ENCODE peak calls at places on chromosomes 12 and 14, in four cellular contexts. C is uterus, I is adrenal gland, H is right atrium auricular region. U is an unnamed sample.

GRCh38 chr14:39957290-39957689 is 525.1 kb upstream of the FBXO33 start:
- DNase-seq in I (no peak), H (no peak), C (no peak), U (no peak)

GRCh38 chr12:28543021-28543890 is 353.0 kb downstream of the CCDC91 start:
- DNase-seq in I (no peak), H (no peak), C (no peak), U (no peak)

GRCh38 chr12:113781415-113782198 is 184.5 kb downstream of the RBM19 start:
- DNase-seq in H (no peak), C (no peak), I (no peak), U (no peak)

GRCh38 chr14:35456261-35456660 is 51.7 kb upstream of the NFKBIA start:
- DNase-seq in I (no peak), C (no peak), H (no peak), U (no peak)

GRCh38 chr12:22321620-22322019 is 12.9 kb downstream of the ST8SIA1 start:
- DNase-seq in C (no peak), H (no peak), I (no peak), U (no peak)

GRCh38 chr12:57609091-57609780 is 2.0 kb upstream of the ARHGEF25 start:
- DNase-seq in C (peak; percentile 38), I (no peak), H (no peak), U (peak; percentile 71)

GRCh38 chr14:96408608-96409007 is 16.7 kb downstream of the AK7 start:
- DNase-seq in I (no peak), H (no peak), C (no peak), U (no peak)

GRCh38 chr12:49295087-49296001 is at the start of gene PRPH:
- DNase-seq in I (no peak), C (no peak), H (no peak), U (no peak)

GRCh38 chr12:128056299-128056885 is 210.6 kb upstream of the TMEM132C start:
- DNase-seq in H (no peak), C (no peak), I (no peak), U (no peak)

GRCh38 chr14:106141242-106142220 is 615.1 kb downstream of the TMEM121 start:
- DNase-seq in H (no peak), I (no peak), C (no peak), U (no peak)

GRCh38 chr12:54526800-54527630 is 22.4 kb upstream of the PDE1B start:
- DNase-seq in C (no peak), I (no peak), H (no peak), U (no peak)

GRCh38 chr12:21676781-21677180 is 19.1 kb upstream of the LDHB start:
- DNase-seq in H (no peak), C (no peak), I (no peak), U (no peak)

GRCh38 chr14:43949410-43949809 is 557.7 kb downstream of the FSCB start:
- DNase-seq in H (no peak), C (no peak), I (no peak), U (no peak)

GRCh38 chr12:46383654-46384450 is 11.3 kb upstream of the SLC38A2 start:
- DNase-seq in H (peak; percentile 97), I (peak; percentile 98), C (peak; percentile 95), U (peak; percentile 97)

GRCh38 chr14:101894365-101895113 is 69.8 kb upstream of the DYNC1H1 start:
- DNase-seq in I (no peak), H (no peak), C (no peak), U (no peak)
- H3K4me3 ChIP-seq in I (no peak overlapping the region), H (no peak overlapping the region), C (no peak overlapping the region), U (no peak overlapping the region)

DNA sequence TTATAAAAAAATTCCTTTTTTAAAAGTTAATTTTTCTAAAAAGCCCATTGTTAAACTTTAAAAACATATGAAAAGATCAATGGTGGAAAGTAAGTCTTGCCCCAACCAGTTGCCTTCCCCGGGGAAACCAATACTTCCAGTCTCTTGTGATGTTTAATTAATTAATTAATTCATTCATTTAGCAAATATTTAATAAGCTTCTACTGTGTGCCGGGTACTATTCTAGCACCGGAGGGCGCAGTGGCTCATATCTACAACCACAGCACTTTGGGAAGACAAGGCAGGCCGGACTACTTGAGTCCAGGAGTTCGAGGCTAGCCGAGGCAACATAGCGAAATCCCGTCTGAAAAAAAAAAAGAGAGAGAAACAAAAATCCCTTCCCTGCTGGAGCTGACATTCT is 87.4 kb downstream of the HECTD4 start:
- DNase-seq in I (no peak), C (no peak), H (no peak), U (no peak)
- TF ChIP-seq CTCF in I (no peak), C (no peak), H (no peak), U (no peak)

GRCh38 chr14:57865450-57866198 is at the start of gene SLC35F4:
- DNase-seq in I (no peak), H (no peak), C (no peak), U (no peak)

GRCh38 chr14:57869530-57870088 is 3.7 kb upstream of the SLC35F4 start:
- DNase-seq in I (no peak), C (no peak), H (no peak), U (no peak)

GRCh38 chr14:57866199-57866755 is 385 bp upstream of the SLC35F4 start:
- DNase-seq in C (no peak), I (no peak), H (no peak), U (no peak)

GRCh38 chr14:57863471-57863870 is 2.4 kb downstream of the SLC35F4 start:
- DNase-seq in C (no peak), H (no peak), I (no peak), U (no peak)

DNA sequence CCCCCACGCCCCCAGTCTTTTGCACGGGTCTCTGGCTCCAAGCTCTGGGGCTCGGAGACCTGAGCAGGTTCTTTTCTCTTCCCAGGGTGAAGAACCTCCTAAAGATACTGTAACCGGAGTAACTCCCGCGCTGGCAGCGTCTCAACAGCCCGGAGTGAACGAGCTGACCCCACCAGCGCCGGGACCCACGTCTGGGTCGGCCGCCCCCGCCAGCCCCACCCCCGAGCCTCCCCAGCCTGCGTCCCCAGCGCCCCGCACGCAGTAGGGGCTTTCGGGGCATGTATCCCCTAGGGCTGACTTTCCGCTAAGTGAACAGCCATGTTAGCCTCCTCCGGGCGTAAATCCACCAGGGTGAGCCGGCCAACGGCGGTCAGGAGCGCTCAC is 834 bp downstream of the SLC35F4 start:
- DNase-seq in C (no peak), H (no peak), I (no peak), U (no peak)
- H3K27ac ChIP-seq in C (no peak overlapping the region), H (no peak overlapping the region), I (no peak overlapping the region), U (no peak overlapping the region)

GRCh38 chr12:109018276-109018675 is 2.6 kb downstream of the SVOP start:
- DNase-seq in H (no peak), I (no peak), C (no peak), U (no peak)

GRCh38 chr12:109020136-109020535 is 732 bp downstream of the SVOP start:
- DNase-seq in I (no peak), H (no peak), C (no peak), U (no peak)

GRCh38 chr12:109016978-109017377 is 3.9 kb downstream of the SVOP start:
- DNase-seq in H (no peak), I (no peak), C (no peak), U (no peak)

GRCh38 chr12:109016016-109016415 is 4.9 kb downstream of the SVOP start:
- DNase-seq in C (no peak), H (no peak), I (no peak), U (no peak)

DNA sequence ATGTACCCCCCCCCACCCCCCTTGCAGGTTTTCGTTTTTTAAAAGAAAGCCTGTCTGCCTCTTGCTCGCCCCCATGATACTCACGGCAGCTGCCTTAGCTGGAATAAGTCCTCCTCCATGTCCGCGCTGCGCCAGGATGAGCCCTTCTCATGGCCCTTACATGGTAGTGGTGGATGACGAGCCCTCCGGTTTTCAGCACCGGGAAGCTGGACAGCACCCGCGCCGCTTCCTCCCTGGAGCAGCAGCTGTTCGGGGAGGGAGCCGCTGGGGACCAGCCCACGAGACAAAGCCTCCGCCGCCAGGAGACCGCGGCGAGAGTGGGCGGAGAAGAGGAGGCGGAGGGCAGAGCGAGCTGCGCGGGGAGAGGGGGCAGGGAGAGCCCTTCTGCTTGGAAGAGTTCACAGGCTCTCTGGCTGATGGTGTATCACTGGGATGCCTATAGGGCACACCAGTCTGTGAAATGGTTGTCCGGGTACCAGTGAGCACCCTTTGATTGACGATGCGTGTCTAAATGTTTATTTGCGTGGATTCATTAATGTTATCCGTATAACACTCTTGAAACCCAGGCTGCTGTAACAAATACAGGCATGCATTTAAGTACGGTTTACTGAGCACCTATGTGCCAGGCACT is at the start of gene SVOP:
- DNase-seq in I (peak; percentile 91), H (peak; percentile 67), C (peak; percentile 28), U (no peak)
- H3K4me3 ChIP-seq in I (no peak within 1 kb of the TSS), H (no peak within 1 kb of the TSS), C (no peak within 1 kb of the TSS), U (peak within 1 kb of the TSS; percentile 55)

GRCh38 chr12:6963016-6963731 is 7.3 kb downstream of the PHB2 start:
- DNase-seq in I (no peak), C (no peak), H (no peak), U (peak; percentile 74)
- TF ChIP-seq CTCF in I (no peak), C (no peak), H (no peak), U (no peak)

GRCh38 chr12:90091809-90092208 is 383.2 kb upstream of the ATP2B1 start:
- DNase-seq in H (no peak), I (no peak), C (no peak), U (no peak)
- H3K27ac ChIP-seq in H (no peak overlapping the region), I (no peak overlapping the region), C (no peak overlapping the region), U (no peak overlapping the region)

GRCh38 chr12:26224657-26225056 is 29.3 kb downstream of the SSPN start:
- DNase-seq in I (no peak), H (no peak), C (no peak), U (no peak)

GRCh38 chr12:26227376-26227775 is 32.0 kb downstream of the SSPN start:
- DNase-seq in C (no peak), I (no peak), H (no peak), U (no peak)

GRCh38 chr12:26229910-26230309 is 34.5 kb downstream of the SSPN start:
- DNase-seq in C (no peak), I (no peak), H (no peak), U (no peak)

GRCh38 chr12:26226119-26226518 is 30.7 kb downstream of the SSPN start:
- DNase-seq in H (no peak), I (no peak), C (no peak), U (no peak)

DNA sequence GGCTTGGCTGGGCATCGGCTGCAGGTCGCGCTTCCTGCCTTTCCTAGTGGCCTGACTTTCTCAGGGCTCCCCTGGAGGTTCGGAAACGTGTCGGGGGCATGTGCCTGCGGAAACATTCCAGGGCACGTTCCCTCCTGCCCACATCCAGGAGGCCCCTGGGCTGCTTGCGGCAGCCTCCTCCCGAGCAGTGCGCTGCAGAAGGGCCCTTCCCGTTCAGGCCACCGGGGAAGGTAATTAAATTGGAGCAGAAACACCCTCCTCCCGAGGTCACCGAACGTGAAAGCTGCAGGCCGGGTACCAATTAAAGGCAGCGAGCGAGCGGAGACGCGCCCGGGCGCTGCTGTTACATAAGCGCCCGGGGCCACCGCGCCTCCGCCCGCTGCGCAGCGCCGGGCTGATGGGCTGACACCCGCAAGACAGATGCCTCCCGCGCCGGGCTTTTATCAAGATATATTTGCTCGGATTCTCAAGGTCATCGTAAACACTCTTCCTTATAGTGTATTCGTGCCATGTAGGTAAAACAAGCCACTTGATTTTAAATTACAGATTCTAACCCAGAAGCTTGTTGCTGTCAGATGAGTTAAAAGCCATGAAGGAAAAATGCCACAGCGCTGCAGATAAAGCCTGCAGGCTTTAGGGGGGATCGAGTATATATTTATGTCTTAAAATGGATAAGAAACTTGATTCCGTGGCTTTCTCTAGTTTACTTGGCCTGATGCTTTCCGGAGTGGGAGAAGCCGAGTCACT is 31.4 kb downstream of the SSPN start:
- DNase-seq in I (peak; percentile 76), C (no peak), H (no peak), U (no peak)
- H3K4me3 ChIP-seq in I (no peak overlapping the region), C (peak overlapping the region; percentile 48), H (peak overlapping the region; percentile 30), U (peak overlapping the region; percentile 62)